ENCODE peak calls at places on chromosomes 7 and 10, in eight cellular contexts. T, Q, K, A, R, J, S and F are unnamed samples. For H3K4me1, the result is how much of the 10 kb centered on the place peaks cover.

GRCh38 chr7:14754631-14755030 is 147.9 kb downstream of the DGKB start:
- DNase-seq in T (peak), Q (no peak), K (no peak), A (no peak), R (no peak), J (peak), S (no peak), F (no peak)

GRCh38 chr7:41252551-41252950 is 450.3 kb downstream of the INHBA start:
- DNase-seq in T (no peak), Q (no peak), K (no peak), A (no peak), R (no peak), J (no peak), S (no peak), F (no peak)

GRCh38 chr10:5666324-5667220 is at the start of gene ASB13:
- DNase-seq in T (no peak), Q (peak), K (peak), A (peak), R (peak), J (peak), S (peak), F (peak)

GRCh38 chr7:134946260-134946659 is 40.0 kb upstream of the AGBL3 start:
- DNase-seq in T (no peak), Q (no peak), K (no peak), A (no peak), R (no peak), J (no peak), S (no peak), F (no peak)

GRCh38 chr7:69967699-69968450 is 369.6 kb downstream of the AUTS2 start:
- DNase-seq in T (no peak), Q (no peak), K (no peak), A (no peak), R (no peak), J (no peak), S (no peak), F (no peak)

GRCh38 chr10:127277063-127277462 is 80.7 kb upstream of the INSYN2A start:
- DNase-seq in T (no peak), Q (no peak), K (no peak), A (no peak), R (no peak), J (no peak), S (no peak), F (no peak)

GRCh38 chr7:100465702-100466311 is 1.7 kb upstream of the SPACDR start:
- DNase-seq in T (peak), Q (peak), K (peak), A (peak), R (peak), J (peak), S (peak), F (peak)

GRCh38 chr10:96369890-96370574 is 11.2 kb upstream of the OPALIN start:
- DNase-seq in T (no peak), Q (no peak), K (no peak), A (peak), R (no peak), J (peak), S (no peak), F (no peak)

GRCh38 chr10:37856881-37857286 is 526 bp downstream of the ZNF248 start:
- DNase-seq in T (no peak), Q (peak), K (peak), A (no peak), R (peak), J (no peak), S (no peak), F (no peak)

GRCh38 chr10:4303045-4303444 is 518.0 kb upstream of the KLF6 start:
- DNase-seq in T (no peak), Q (no peak), K (no peak), A (no peak), R (no peak), J (peak), S (no peak), F (no peak)

GRCh38 chr7:84245831-84246230 is 51.2 kb upstream of the SEMA3A start:
- DNase-seq in T (no peak), Q (peak), K (no peak), A (no peak), R (no peak), J (no peak), S (no peak), F (peak)

GRCh38 chr7:1974714-1975113 is 258.0 kb downstream of the MAD1L1 start:
- DNase-seq in T (no peak), Q (no peak), K (peak), A (no peak), R (no peak), J (no peak), S (no peak), F (no peak)

GRCh38 chr7:34844936-34845665 is 187.1 kb downstream of the NPSR1 start:
- DNase-seq in T (no peak), Q (no peak), K (no peak), A (no peak), R (no peak), J (no peak), S (peak), F (no peak)

GRCh38 chr10:121886997-121887622 is 40.7 kb downstream of the ATE1 start:
- DNase-seq in T (peak), Q (peak), K (no peak), A (peak), R (peak), J (peak), S (peak), F (peak)

GRCh38 chr7:23055582-23056178 is 41.8 kb upstream of the HYCC1 start:
- DNase-seq in T (peak), Q (peak), K (no peak), A (peak), R (peak), J (peak), S (peak), F (peak)

GRCh38 chr10:17353568-17353967 is 100.8 kb downstream of the ST8SIA6 start:
- DNase-seq in T (peak), Q (no peak), K (no peak), A (no peak), R (no peak), J (no peak), S (no peak), F (no peak)

GRCh38 chr10:132408823-132409666 is 12.0 kb downstream of the PWWP2B start:
- DNase-seq in T (no peak), Q (peak), K (peak), A (no peak), R (no peak), J (no peak), S (no peak), F (no peak)

GRCh38 chr10:132407846-132408278 is 10.9 kb downstream of the PWWP2B start:
- DNase-seq in T (no peak), Q (peak), K (peak), A (no peak), R (no peak), J (peak), S (no peak), F (no peak)

GRCh38 chr10:132407243-132407746 is 10.3 kb downstream of the PWWP2B start:
- DNase-seq in T (no peak), Q (peak), K (peak), A (no peak), R (peak), J (peak), S (no peak), F (no peak)

GRCh38 chr10:132409667-132410028 is 12.6 kb downstream of the PWWP2B start:
- DNase-seq in T (no peak), Q (no peak), K (no peak), A (no peak), R (no peak), J (no peak), S (no peak), F (no peak)

GRCh38 chr10:132408367-132408781 is 11.4 kb downstream of the PWWP2B start:
- DNase-seq in T (no peak), Q (peak), K (peak), A (no peak), R (no peak), J (peak), S (no peak), F (no peak)
- H3K4me1 ChIP-seq in T (under half), Q (under half), K (half or more), A (under half), R (under half), J (half or more), S (under half), F (under half)

DNA sequence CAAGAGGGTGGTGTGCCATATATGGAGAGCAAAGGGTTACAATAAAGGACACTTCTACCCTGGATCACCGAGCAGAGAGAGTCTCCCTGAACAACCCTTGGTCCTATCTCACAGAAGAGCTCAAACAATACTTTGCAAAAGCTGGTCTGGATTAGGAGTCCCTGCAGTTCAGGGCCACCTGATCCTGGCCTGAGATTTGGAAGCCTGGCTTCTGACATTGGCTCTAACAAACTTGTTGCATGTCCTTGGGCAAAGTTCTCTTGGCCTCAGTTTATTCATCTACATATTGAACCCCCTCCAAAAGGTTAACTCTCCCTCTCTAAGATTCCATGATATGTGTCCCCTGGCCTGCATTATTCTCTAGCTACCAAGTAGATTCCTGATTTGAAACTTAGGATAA is 1.7 kb downstream of the RBP4 start:
- DNase-seq in T (no peak), Q (no peak), K (no peak), A (no peak), R (no peak), J (no peak), S (no peak), F (no peak)
- H3K4me1 ChIP-seq in T (under half), Q (under half), K (under half), A (under half), R (under half), J (under half), S (under half), F (under half)

GRCh38 chr7:26685636-26686035 is 178.8 kb downstream of the SKAP2 start:
- DNase-seq in T (no peak), Q (no peak), K (no peak), A (no peak), R (no peak), J (no peak), S (no peak), F (no peak)

GRCh38 chr7:26681819-26682418 is 182.5 kb downstream of the SKAP2 start:
- DNase-seq in T (no peak), Q (no peak), K (no peak), A (no peak), R (no peak), J (peak), S (no peak), F (peak)

GRCh38 chr7:26683277-26683676 is 181.1 kb downstream of the SKAP2 start:
- DNase-seq in T (no peak), Q (no peak), K (no peak), A (no peak), R (no peak), J (no peak), S (no peak), F (no peak)

GRCh38 chr7:26684447-26684846 is 179.9 kb downstream of the SKAP2 start:
- DNase-seq in T (no peak), Q (no peak), K (no peak), A (no peak), R (no peak), J (no peak), S (no peak), F (no peak)

GRCh38 chr7:26680616-26681015 is 183.8 kb downstream of the SKAP2 start:
- DNase-seq in T (no peak), Q (no peak), K (no peak), A (no peak), R (no peak), J (no peak), S (no peak), F (no peak)
- H3K4me1 ChIP-seq in T (under half), Q (under half), K (under half), A (under half), R (under half), J (under half), S (under half), F (under half)

GRCh38 chr7:44257213-44257612 is 56.4 kb downstream of the YKT6 start:
- DNase-seq in T (no peak), Q (no peak), K (no peak), A (no peak), R (no peak), J (no peak), S (no peak), F (no peak)

GRCh38 chr7:44258865-44259546 is 58.2 kb downstream of the YKT6 start:
- DNase-seq in T (no peak), Q (no peak), K (no peak), A (no peak), R (no peak), J (no peak), S (no peak), F (no peak)

GRCh38 chr7:44258423-44258760 is 57.6 kb downstream of the YKT6 start:
- DNase-seq in T (no peak), Q (no peak), K (no peak), A (no peak), R (no peak), J (no peak), S (no peak), F (no peak)

GRCh38 chr7:44256459-44256858 is 55.7 kb downstream of the YKT6 start:
- DNase-seq in T (no peak), Q (no peak), K (no peak), A (no peak), R (no peak), J (no peak), S (no peak), F (no peak)

GRCh38 chr7:44257618-44258422 is 57.0 kb downstream of the YKT6 start:
- DNase-seq in T (peak), Q (peak), K (peak), A (no peak), R (peak), J (peak), S (peak), F (no peak)
- H3K4me1 ChIP-seq in T (under half), Q (under half), K (under half), A (under half), R (half or more), J (under half), S (under half), F (under half)

GRCh38 chr10:125012851-125013528 is 71.1 kb downstream of the ZRANB1 start:
- DNase-seq in T (no peak), Q (no peak), K (no peak), A (no peak), R (no peak), J (no peak), S (no peak), F (no peak)

GRCh38 chr10:125011926-125012705 is 70.2 kb downstream of the ZRANB1 start:
- DNase-seq in T (no peak), Q (no peak), K (no peak), A (no peak), R (peak), J (no peak), S (no peak), F (no peak)

GRCh38 chr10:125014984-125015944 is 73.3 kb downstream of the ZRANB1 start:
- DNase-seq in T (no peak), Q (no peak), K (no peak), A (no peak), R (peak), J (no peak), S (no peak), F (no peak)

GRCh38 chr10:125014086-125014830 is 72.3 kb downstream of the ZRANB1 start:
- DNase-seq in T (no peak), Q (no peak), K (no peak), A (no peak), R (peak), J (no peak), S (no peak), F (no peak)

GRCh38 chr10:125013529-125013872 is 71.6 kb downstream of the ZRANB1 start:
- DNase-seq in T (no peak), Q (no peak), K (no peak), A (no peak), R (no peak), J (no peak), S (no peak), F (no peak)
- H3K4me1 ChIP-seq in T (under half), Q (under half), K (under half), A (under half), R (half or more), J (under half), S (under half), F (under half)

GRCh38 chr10:79219276-79219957 is 127.9 kb upstream of the PPIF start:
- DNase-seq in T (peak), Q (no peak), K (no peak), A (no peak), R (no peak), J (no peak), S (no peak), F (no peak)

GRCh38 chr10:79221110-79222051 is 125.9 kb upstream of the PPIF start:
- DNase-seq in T (peak), Q (peak), K (peak), A (no peak), R (peak), J (peak), S (peak), F (no peak)

GRCh38 chr10:79223001-79223345 is 124.3 kb upstream of the PPIF start:
- DNase-seq in T (no peak), Q (no peak), K (no peak), A (no peak), R (no peak), J (no peak), S (peak), F (no peak)

GRCh38 chr10:79222186-79222585 is 125.1 kb upstream of the PPIF start:
- DNase-seq in T (no peak), Q (no peak), K (no peak), A (no peak), R (no peak), J (no peak), S (no peak), F (no peak)

DNA sequence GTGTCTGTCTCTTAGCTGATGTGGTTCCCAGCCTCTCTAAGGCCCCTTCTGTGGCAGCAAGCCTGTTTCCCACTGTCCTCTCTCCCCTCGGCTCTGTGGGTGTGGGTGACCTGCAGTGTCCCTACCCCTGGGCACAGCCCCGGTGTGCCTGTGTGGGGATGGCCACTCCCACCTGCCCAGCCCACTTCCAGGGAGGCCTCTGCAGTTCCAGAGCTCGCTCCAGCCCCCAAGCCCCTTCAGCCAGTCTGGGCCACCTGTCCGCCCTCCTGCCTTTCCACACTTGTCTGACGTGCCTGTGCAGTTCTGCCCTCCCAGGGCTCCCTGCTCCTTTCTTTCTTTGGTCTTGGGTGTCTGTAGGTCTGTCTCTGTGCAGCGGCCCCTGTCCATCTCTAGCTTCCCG is 127.0 kb upstream of the PPIF start:
- DNase-seq in T (no peak), Q (no peak), K (peak), A (no peak), R (no peak), J (no peak), S (no peak), F (no peak)
- H3K4me1 ChIP-seq in T (under half), Q (under half), K (half or more), A (under half), R (half or more), J (under half), S (under half), F (under half)

DNA sequence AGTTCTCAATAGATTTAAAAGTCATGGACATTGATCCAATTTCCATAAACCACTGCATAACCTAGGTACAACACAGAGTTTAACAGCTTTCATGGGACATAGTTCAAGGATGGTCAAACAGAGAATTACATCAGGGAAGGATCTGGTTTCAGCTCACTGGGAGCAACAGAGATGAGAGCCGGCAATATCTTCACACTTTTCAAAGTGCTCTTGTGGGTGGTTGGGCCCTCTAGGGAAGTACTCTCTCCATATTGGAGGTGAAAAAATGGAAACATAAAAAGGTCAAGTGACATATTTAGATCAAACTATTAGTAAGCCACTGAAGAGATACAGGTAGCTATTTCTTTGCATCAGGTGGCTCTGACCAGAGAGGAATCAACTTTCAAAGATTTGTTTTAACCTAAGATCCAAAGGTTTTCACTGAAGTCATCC is 61.8 kb upstream of the LRRN3 start:
- DNase-seq in T (no peak), Q (no peak), K (no peak), A (no peak), R (no peak), J (no peak), S (no peak), F (no peak)
- H3K4me1 ChIP-seq in T (under half), Q (under half), K (under half), A (under half), R (under half), J (under half), S (under half), F (under half)

DNA sequence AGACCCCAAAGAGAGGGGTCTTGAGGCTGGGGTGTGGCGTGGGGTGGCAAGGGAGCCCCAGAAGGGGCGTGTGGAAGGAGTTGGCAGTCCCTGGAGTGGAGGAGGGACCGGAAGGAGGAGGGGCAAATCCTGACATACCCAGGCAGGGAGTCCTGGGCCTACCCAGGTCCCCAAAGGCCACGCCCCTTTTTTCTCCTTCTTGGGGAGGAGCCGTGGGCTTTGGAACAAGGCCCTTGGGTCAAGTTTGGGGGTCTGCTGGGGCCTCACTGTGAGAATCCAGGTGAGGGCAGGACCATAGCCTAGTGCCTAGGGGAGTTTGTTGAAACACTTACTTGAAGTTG is 1.2 kb upstream of the SMARCD3 start:
- DNase-seq in T (peak), Q (peak), K (no peak), A (peak), R (peak), J (peak), S (peak), F (peak)
- H3K4me1 ChIP-seq in T (half or more), Q (under half), K (under half), A (half or more), R (half or more), J (half or more), S (half or more), F (under half)

GRCh38 chr7:114930829-114931655 is 9.1 kb downstream of the MDFIC start:
- DNase-seq in T (peak), Q (no peak), K (no peak), A (no peak), R (no peak), J (no peak), S (no peak), F (no peak)

GRCh38 chr7:114934074-114934473 is 12.2 kb downstream of the MDFIC start:
- DNase-seq in T (no peak), Q (no peak), K (no peak), A (no peak), R (no peak), J (no peak), S (no peak), F (no peak)

GRCh38 chr7:114931656-114932011 is 9.7 kb downstream of the MDFIC start:
- DNase-seq in T (no peak), Q (no peak), K (no peak), A (no peak), R (no peak), J (no peak), S (no peak), F (no peak)

GRCh38 chr7:114934758-114935157 is 12.9 kb downstream of the MDFIC start:
- DNase-seq in T (no peak), Q (no peak), K (no peak), A (no peak), R (no peak), J (no peak), S (no peak), F (no peak)

GRCh38 chr7:114933665-114934064 is 11.8 kb downstream of the MDFIC start:
- DNase-seq in T (no peak), Q (no peak), K (no peak), A (no peak), R (no peak), J (no peak), S (no peak), F (no peak)
- H3K4me1 ChIP-seq in T (under half), Q (under half), K (half or more), A (under half), R (under half), J (under half), S (under half), F (under half)